ENCODE peak calls at places on chromosomes 12 and 14, in ten cellular contexts. One of them, this sample, is unnamed.

GRCh38 chr14:96666088-96666487 is 131.1 kb upstream of the VRK1 start:
- DNase-seq in GM12865: no peak
- DNase-seq in fibroblast of the aortic adventitia: no peak
- DNase-seq in GM20000: no peak
- DNase-seq in HepG2: peak
- DNase-seq in tibial nerve: no peak
- DNase-seq in endothelial cell: no peak
- DNase-seq in lower leg skin: no peak
- DNase-seq in heart left ventricle: no peak
- DNase-seq in CD4-positive, alpha-beta T cell: no peak
- DNase-seq in this sample: no peak

GRCh38 chr12:7354521-7354920 is 50.6 kb downstream of the ACSM4 start:
- DNase-seq in GM12865: no peak
- DNase-seq in fibroblast of the aortic adventitia: peak
- DNase-seq in GM20000: no peak
- DNase-seq in HepG2: no peak
- DNase-seq in tibial nerve: no peak
- DNase-seq in endothelial cell: no peak
- DNase-seq in lower leg skin: no peak
- DNase-seq in heart left ventricle: no peak
- DNase-seq in CD4-positive, alpha-beta T cell: no peak
- DNase-seq in this sample: no peak

GRCh38 chr12:2052861-2053674 is at the start of gene CACNA1C:
- DNase-seq in GM12865: peak
- DNase-seq in fibroblast of the aortic adventitia: peak
- DNase-seq in GM20000: peak
- DNase-seq in HepG2: no peak
- DNase-seq in tibial nerve: no peak
- DNase-seq in endothelial cell: peak
- DNase-seq in lower leg skin: no peak
- DNase-seq in heart left ventricle: peak
- DNase-seq in CD4-positive, alpha-beta T cell: peak
- DNase-seq in this sample: peak

GRCh38 chr14:101066826-101067508 is 163.4 kb upstream of the RTL1 start:
- DNase-seq in GM12865: no peak
- DNase-seq in fibroblast of the aortic adventitia: no peak
- DNase-seq in GM20000: no peak
- DNase-seq in HepG2: no peak
- DNase-seq in tibial nerve: no peak
- DNase-seq in endothelial cell: no peak
- DNase-seq in lower leg skin: no peak
- DNase-seq in heart left ventricle: peak
- DNase-seq in CD4-positive, alpha-beta T cell: no peak
- DNase-seq in this sample: no peak

GRCh38 chr12:56629459-56630179 is 507 bp downstream of the BAZ2A start:
- DNase-seq in GM12865: peak
- DNase-seq in fibroblast of the aortic adventitia: peak
- DNase-seq in GM20000: peak
- DNase-seq in HepG2: no peak
- DNase-seq in tibial nerve: no peak
- DNase-seq in endothelial cell: no peak
- DNase-seq in lower leg skin: no peak
- DNase-seq in heart left ventricle: no peak
- DNase-seq in CD4-positive, alpha-beta T cell: no peak
- DNase-seq in this sample: peak

GRCh38 chr14:50044040-50044651 is 72.2 kb downstream of the VCPKMT start:
- DNase-seq in GM12865: peak
- DNase-seq in fibroblast of the aortic adventitia: no peak
- DNase-seq in GM20000: no peak
- DNase-seq in HepG2: no peak
- DNase-seq in tibial nerve: no peak
- DNase-seq in endothelial cell: no peak
- DNase-seq in lower leg skin: no peak
- DNase-seq in heart left ventricle: no peak
- DNase-seq in CD4-positive, alpha-beta T cell: no peak
- DNase-seq in this sample: no peak

GRCh38 chr12:75698052-75698451 is 186.6 kb upstream of the KRR1 start:
- DNase-seq in GM12865: no peak
- DNase-seq in fibroblast of the aortic adventitia: no peak
- DNase-seq in GM20000: no peak
- DNase-seq in HepG2: no peak
- DNase-seq in tibial nerve: no peak
- DNase-seq in endothelial cell: no peak
- DNase-seq in lower leg skin: no peak
- DNase-seq in heart left ventricle: no peak
- DNase-seq in CD4-positive, alpha-beta T cell: no peak
- DNase-seq in this sample: no peak

GRCh38 chr12:122080149-122081107 is 1.9 kb downstream of the MLXIP start:
- DNase-seq in GM12865: no peak
- DNase-seq in fibroblast of the aortic adventitia: peak
- DNase-seq in GM20000: no peak
- DNase-seq in HepG2: no peak
- DNase-seq in tibial nerve: peak
- DNase-seq in endothelial cell: no peak
- DNase-seq in lower leg skin: peak
- DNase-seq in heart left ventricle: no peak
- DNase-seq in CD4-positive, alpha-beta T cell: no peak
- DNase-seq in this sample: no peak

GRCh38 chr12:95417372-95417771 is 56.6 kb upstream of the METAP2 start:
- DNase-seq in GM12865: no peak
- DNase-seq in fibroblast of the aortic adventitia: peak
- DNase-seq in GM20000: no peak
- DNase-seq in HepG2: no peak
- DNase-seq in tibial nerve: no peak
- DNase-seq in endothelial cell: no peak
- DNase-seq in lower leg skin: no peak
- DNase-seq in heart left ventricle: no peak
- DNase-seq in CD4-positive, alpha-beta T cell: no peak
- DNase-seq in this sample: no peak

GRCh38 chr14:71942904-71943694 is 10.9 kb downstream of the RGS6 start:
- DNase-seq in GM12865: peak
- DNase-seq in fibroblast of the aortic adventitia: no peak
- DNase-seq in GM20000: no peak
- DNase-seq in HepG2: no peak
- DNase-seq in tibial nerve: no peak
- DNase-seq in endothelial cell: no peak
- DNase-seq in lower leg skin: no peak
- DNase-seq in heart left ventricle: no peak
- DNase-seq in CD4-positive, alpha-beta T cell: no peak
- DNase-seq in this sample: no peak

DNA sequence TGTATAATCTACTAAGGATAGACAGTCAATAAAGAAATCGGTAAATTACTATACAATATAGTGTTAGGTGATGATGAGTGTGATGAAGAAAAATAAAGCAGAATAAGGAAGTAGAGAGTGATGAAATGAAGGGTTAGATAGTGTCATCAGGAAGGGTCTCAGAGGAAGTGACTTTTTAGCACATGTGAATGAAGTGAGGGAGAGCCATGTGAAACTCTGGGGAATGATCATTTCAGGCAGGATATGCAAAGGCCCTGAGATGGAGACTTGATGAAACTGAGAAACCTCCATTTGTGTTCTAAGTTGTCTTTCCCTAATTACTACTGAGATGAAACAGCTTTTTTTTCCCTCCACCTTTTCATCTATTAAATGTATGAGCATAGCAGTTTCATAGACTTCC is 19.4 kb upstream of the GNPTAB start:
- DNase-seq in GM12865: peak
- DNase-seq in fibroblast of the aortic adventitia: no peak
- DNase-seq in GM20000: no peak
- DNase-seq in HepG2: no peak
- DNase-seq in tibial nerve: no peak
- DNase-seq in endothelial cell: no peak
- DNase-seq in lower leg skin: no peak
- DNase-seq in heart left ventricle: no peak
- DNase-seq in CD4-positive, alpha-beta T cell: no peak
- DNase-seq in this sample: no peak
- TF ChIP-seq CTCF in GM12865: no peak
- TF ChIP-seq CTCF in fibroblast of the aortic adventitia: no peak
- TF ChIP-seq CTCF in GM20000: no peak
- TF ChIP-seq CTCF in HepG2: no peak
- TF ChIP-seq CTCF in tibial nerve: no peak
- TF ChIP-seq CTCF in endothelial cell: no peak
- TF ChIP-seq CTCF in lower leg skin: no peak
- TF ChIP-seq CTCF in heart left ventricle: no peak
- TF ChIP-seq CTCF in CD4-positive, alpha-beta T cell: no peak
- TF ChIP-seq CTCF in this sample: no peak

GRCh38 chr14:90293766-90294471 is 37.6 kb downstream of the PSMC1 start:
- DNase-seq in GM12865: no peak
- DNase-seq in fibroblast of the aortic adventitia: peak
- DNase-seq in GM20000: no peak
- DNase-seq in HepG2: no peak
- DNase-seq in tibial nerve: no peak
- DNase-seq in endothelial cell: no peak
- DNase-seq in lower leg skin: no peak
- DNase-seq in heart left ventricle: no peak
- DNase-seq in CD4-positive, alpha-beta T cell: no peak
- DNase-seq in this sample: no peak
- TF ChIP-seq CTCF in GM12865: no peak
- TF ChIP-seq CTCF in fibroblast of the aortic adventitia: no peak
- TF ChIP-seq CTCF in GM20000: no peak
- TF ChIP-seq CTCF in HepG2: no peak
- TF ChIP-seq CTCF in tibial nerve: no peak
- TF ChIP-seq CTCF in endothelial cell: no peak
- TF ChIP-seq CTCF in lower leg skin: no peak
- TF ChIP-seq CTCF in heart left ventricle: no peak
- TF ChIP-seq CTCF in CD4-positive, alpha-beta T cell: no peak
- TF ChIP-seq CTCF in this sample: no peak

GRCh38 chr12:21606175-21606574 is 1.5 kb upstream of the GYS2 start:
- DNase-seq in GM12865: no peak
- DNase-seq in fibroblast of the aortic adventitia: no peak
- DNase-seq in GM20000: no peak
- DNase-seq in HepG2: no peak
- DNase-seq in tibial nerve: no peak
- DNase-seq in endothelial cell: no peak
- DNase-seq in lower leg skin: no peak
- DNase-seq in heart left ventricle: no peak
- DNase-seq in CD4-positive, alpha-beta T cell: no peak
- DNase-seq in this sample: no peak

GRCh38 chr12:21602774-21603173 is 1.9 kb downstream of the GYS2 start:
- DNase-seq in GM12865: no peak
- DNase-seq in fibroblast of the aortic adventitia: no peak
- DNase-seq in GM20000: no peak
- DNase-seq in HepG2: no peak
- DNase-seq in tibial nerve: no peak
- DNase-seq in endothelial cell: no peak
- DNase-seq in lower leg skin: no peak
- DNase-seq in heart left ventricle: no peak
- DNase-seq in CD4-positive, alpha-beta T cell: no peak
- DNase-seq in this sample: no peak

GRCh38 chr12:21604245-21605101 is at the start of gene GYS2:
- DNase-seq in GM12865: no peak
- DNase-seq in fibroblast of the aortic adventitia: no peak
- DNase-seq in GM20000: no peak
- DNase-seq in HepG2: no peak
- DNase-seq in tibial nerve: no peak
- DNase-seq in endothelial cell: peak
- DNase-seq in lower leg skin: no peak
- DNase-seq in heart left ventricle: no peak
- DNase-seq in CD4-positive, alpha-beta T cell: no peak
- DNase-seq in this sample: no peak

DNA sequence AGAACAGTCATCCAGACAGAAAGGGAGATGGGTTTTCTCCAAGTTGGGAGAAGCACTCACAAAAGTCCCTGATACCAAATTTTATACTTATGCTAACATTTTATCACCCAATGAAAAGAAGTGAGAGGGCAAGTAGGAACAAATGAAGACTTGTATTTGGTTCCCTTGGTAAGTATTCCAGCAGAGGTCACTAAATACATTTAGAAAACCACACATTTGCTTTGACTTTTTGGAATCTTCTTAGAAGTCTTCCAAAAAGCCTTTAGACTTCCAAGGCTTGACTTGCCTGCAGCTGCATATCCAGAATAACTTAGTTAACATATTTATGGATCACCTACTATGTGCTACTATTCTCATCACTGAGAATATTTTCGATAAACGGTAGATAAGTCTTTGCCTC is 3.1 kb upstream of the GYS2 start:
- DNase-seq in GM12865: no peak
- DNase-seq in fibroblast of the aortic adventitia: peak
- DNase-seq in GM20000: no peak
- DNase-seq in HepG2: no peak
- DNase-seq in tibial nerve: no peak
- DNase-seq in endothelial cell: no peak
- DNase-seq in lower leg skin: no peak
- DNase-seq in heart left ventricle: no peak
- DNase-seq in CD4-positive, alpha-beta T cell: no peak
- DNase-seq in this sample: no peak
- TF ChIP-seq CTCF in GM12865: no peak
- TF ChIP-seq CTCF in fibroblast of the aortic adventitia: peak
- TF ChIP-seq CTCF in GM20000: no peak
- TF ChIP-seq CTCF in HepG2: peak
- TF ChIP-seq CTCF in tibial nerve: no peak
- TF ChIP-seq CTCF in endothelial cell: no peak
- TF ChIP-seq CTCF in lower leg skin: no peak
- TF ChIP-seq CTCF in heart left ventricle: peak
- TF ChIP-seq CTCF in CD4-positive, alpha-beta T cell: peak
- TF ChIP-seq CTCF in this sample: peak

DNA sequence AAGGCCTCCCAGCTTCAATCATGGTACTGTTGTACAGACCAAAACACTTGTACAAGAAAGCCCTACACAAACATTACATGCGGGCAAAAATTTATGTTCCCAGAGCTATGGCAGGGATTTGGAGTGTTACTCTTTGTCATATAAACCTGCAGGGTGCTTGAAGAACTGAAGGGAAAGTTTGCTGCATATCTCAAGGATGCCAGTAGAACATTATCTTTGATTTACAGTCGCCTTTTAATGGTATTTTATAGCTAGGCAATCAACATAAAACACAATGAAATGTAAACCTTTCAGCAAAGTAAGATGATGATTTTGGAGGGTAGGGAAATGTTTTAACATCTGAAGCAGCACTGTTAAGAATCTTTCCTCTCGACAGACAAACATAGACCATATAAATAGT is 305.6 kb downstream of the KCNH5 start:
- DNase-seq in GM12865: no peak
- DNase-seq in fibroblast of the aortic adventitia: no peak
- DNase-seq in GM20000: no peak
- DNase-seq in HepG2: no peak
- DNase-seq in tibial nerve: no peak
- DNase-seq in endothelial cell: no peak
- DNase-seq in lower leg skin: no peak
- DNase-seq in heart left ventricle: no peak
- DNase-seq in CD4-positive, alpha-beta T cell: no peak
- DNase-seq in this sample: no peak
- TF ChIP-seq CTCF in GM12865: no peak
- TF ChIP-seq CTCF in fibroblast of the aortic adventitia: no peak
- TF ChIP-seq CTCF in GM20000: no peak
- TF ChIP-seq CTCF in HepG2: no peak
- TF ChIP-seq CTCF in tibial nerve: no peak
- TF ChIP-seq CTCF in endothelial cell: no peak
- TF ChIP-seq CTCF in lower leg skin: no peak
- TF ChIP-seq CTCF in heart left ventricle: no peak
- TF ChIP-seq CTCF in CD4-positive, alpha-beta T cell: no peak
- TF ChIP-seq CTCF in this sample: no peak

GRCh38 chr14:78153069-78153351 is 17.2 kb upstream of the NRXN3 start:
- DNase-seq in GM12865: no peak
- DNase-seq in fibroblast of the aortic adventitia: peak
- DNase-seq in GM20000: no peak
- DNase-seq in HepG2: no peak
- DNase-seq in tibial nerve: no peak
- DNase-seq in endothelial cell: no peak
- DNase-seq in lower leg skin: no peak
- DNase-seq in heart left ventricle: no peak
- DNase-seq in CD4-positive, alpha-beta T cell: no peak
- DNase-seq in this sample: no peak
- TF ChIP-seq CTCF in GM12865: no peak
- TF ChIP-seq CTCF in fibroblast of the aortic adventitia: no peak
- TF ChIP-seq CTCF in GM20000: no peak
- TF ChIP-seq CTCF in HepG2: no peak
- TF ChIP-seq CTCF in tibial nerve: no peak
- TF ChIP-seq CTCF in endothelial cell: no peak
- TF ChIP-seq CTCF in lower leg skin: no peak
- TF ChIP-seq CTCF in heart left ventricle: no peak
- TF ChIP-seq CTCF in CD4-positive, alpha-beta T cell: no peak
- TF ChIP-seq CTCF in this sample: no peak

GRCh38 chr12:16658699-16659098 is 52.7 kb upstream of the LMO3 start:
- DNase-seq in GM12865: peak
- DNase-seq in fibroblast of the aortic adventitia: no peak
- DNase-seq in GM20000: no peak
- DNase-seq in HepG2: no peak
- DNase-seq in tibial nerve: no peak
- DNase-seq in endothelial cell: no peak
- DNase-seq in lower leg skin: no peak
- DNase-seq in heart left ventricle: no peak
- DNase-seq in CD4-positive, alpha-beta T cell: no peak
- DNase-seq in this sample: no peak
- TF ChIP-seq CTCF in GM12865: no peak
- TF ChIP-seq CTCF in fibroblast of the aortic adventitia: no peak
- TF ChIP-seq CTCF in GM20000: no peak
- TF ChIP-seq CTCF in HepG2: no peak
- TF ChIP-seq CTCF in tibial nerve: no peak
- TF ChIP-seq CTCF in endothelial cell: no peak
- TF ChIP-seq CTCF in lower leg skin: no peak
- TF ChIP-seq CTCF in heart left ventricle: no peak
- TF ChIP-seq CTCF in CD4-positive, alpha-beta T cell: no peak
- TF ChIP-seq CTCF in this sample: no peak